ENCODE peak calls at places on chromosomes 5 and 9, in five cellular contexts. One of them, this sample, is unnamed.

GRCh38 chr5:115298811-115299210 is 2.4 kb upstream of the CCDC112 start:
- DNase-seq in HEK293T: no peak
- DNase-seq in HepG2: no peak
- DNase-seq in NT2/D1: no peak
- DNase-seq in GM12878: no peak
- DNase-seq in this sample: no peak

GRCh38 chr5:5341531-5342292 is 80.8 kb upstream of the ICE1 start:
- DNase-seq in HEK293T: no peak
- DNase-seq in HepG2: no peak
- DNase-seq in NT2/D1: no peak
- DNase-seq in GM12878: no peak
- DNase-seq in this sample: no peak

GRCh38 chr5:65213921-65214525 is 267.7 kb downstream of the ADAMTS6 start:
- DNase-seq in HEK293T: peak; percentile 47
- DNase-seq in HepG2: peak; percentile 41
- DNase-seq in NT2/D1: no peak
- DNase-seq in GM12878: no peak
- DNase-seq in this sample: no peak

GRCh38 chr5:56580864-56581263 is 234.5 kb upstream of the MAP3K1 start:
- DNase-seq in HEK293T: no peak
- DNase-seq in HepG2: no peak
- DNase-seq in NT2/D1: no peak
- DNase-seq in GM12878: no peak
- DNase-seq in this sample: no peak

GRCh38 chr5:141948812-141949211 is 9.2 kb downstream of the PCDH12 start:
- DNase-seq in HEK293T: no peak
- DNase-seq in HepG2: no peak
- DNase-seq in NT2/D1: no peak
- DNase-seq in GM12878: no peak
- DNase-seq in this sample: no peak

GRCh38 chr9:135587658-135588057 is 26.1 kb downstream of the PAEP start:
- DNase-seq in HEK293T: no peak
- DNase-seq in HepG2: no peak
- DNase-seq in NT2/D1: no peak
- DNase-seq in GM12878: no peak
- DNase-seq in this sample: peak; percentile 39

GRCh38 chr5:89037090-89037489 is 154.1 kb upstream of the MEF2C start:
- DNase-seq in HEK293T: no peak
- DNase-seq in HepG2: peak; percentile 2
- DNase-seq in NT2/D1: no peak
- DNase-seq in GM12878: no peak
- DNase-seq in this sample: no peak

GRCh38 chr5:149019562-149020140 is 43.2 kb downstream of the SH3TC2 start:
- DNase-seq in HEK293T: no peak
- DNase-seq in HepG2: no peak
- DNase-seq in NT2/D1: no peak
- DNase-seq in GM12878: no peak
- DNase-seq in this sample: no peak

GRCh38 chr9:19830796-19831195 is 42.0 kb upstream of the SLC24A2 start:
- DNase-seq in HEK293T: no peak
- DNase-seq in HepG2: no peak
- DNase-seq in NT2/D1: no peak
- DNase-seq in GM12878: no peak
- DNase-seq in this sample: no peak

GRCh38 chr5:58266402-58266801 is 193.5 kb downstream of the PLK2 start:
- DNase-seq in HEK293T: no peak
- DNase-seq in HepG2: no peak
- DNase-seq in NT2/D1: no peak
- DNase-seq in GM12878: no peak
- DNase-seq in this sample: no peak

GRCh38 chr9:95075700-95076099 is 241.8 kb downstream of the FANCC start:
- DNase-seq in HEK293T: no peak
- DNase-seq in HepG2: no peak
- DNase-seq in NT2/D1: no peak
- DNase-seq in GM12878: no peak
- DNase-seq in this sample: no peak

GRCh38 chr5:175378444-175379028 is 65.4 kb downstream of the DRD1 start:
- DNase-seq in HEK293T: peak; percentile 71
- DNase-seq in HepG2: no peak
- DNase-seq in NT2/D1: no peak
- DNase-seq in GM12878: no peak
- DNase-seq in this sample: no peak

GRCh38 chr5:52269395-52269794 is 518.3 kb upstream of the ITGA1 start:
- DNase-seq in HEK293T: no peak
- DNase-seq in HepG2: no peak
- DNase-seq in NT2/D1: no peak
- DNase-seq in GM12878: no peak
- DNase-seq in this sample: no peak

GRCh38 chr9:115531410-115532130 is 413.6 kb upstream of the TNC start:
- DNase-seq in HEK293T: no peak
- DNase-seq in HepG2: no peak
- DNase-seq in NT2/D1: no peak
- DNase-seq in GM12878: no peak
- DNase-seq in this sample: no peak

GRCh38 chr5:73437126-73438047 is 11.2 kb downstream of the FOXD1 start:
- DNase-seq in HEK293T: peak; percentile 77
- DNase-seq in HepG2: no peak
- DNase-seq in NT2/D1: no peak
- DNase-seq in GM12878: no peak
- DNase-seq in this sample: no peak

GRCh38 chr9:34562136-34562745 is 27.3 kb downstream of the CNTFR start:
- DNase-seq in HEK293T: peak; percentile 35
- DNase-seq in HepG2: no peak
- DNase-seq in NT2/D1: no peak
- DNase-seq in GM12878: no peak
- DNase-seq in this sample: no peak

GRCh38 chr9:98347642-98348041 is 92.2 kb upstream of the TBC1D2 start:
- DNase-seq in HEK293T: no peak
- DNase-seq in HepG2: no peak
- DNase-seq in NT2/D1: no peak
- DNase-seq in GM12878: no peak
- DNase-seq in this sample: no peak

GRCh38 chr9:117444466-117444865 is 29.6 kb upstream of the ASTN2 start:
- DNase-seq in HEK293T: no peak
- DNase-seq in HepG2: no peak
- DNase-seq in NT2/D1: no peak
- DNase-seq in GM12878: no peak
- DNase-seq in this sample: no peak

GRCh38 chr9:106019702-106020101 is 325.4 kb downstream of the TMEM38B start:
- DNase-seq in HEK293T: no peak
- DNase-seq in HepG2: no peak
- DNase-seq in NT2/D1: peak; percentile 91
- DNase-seq in GM12878: no peak
- DNase-seq in this sample: no peak

GRCh38 chr9:88390371-88390990 is 2.2 kb downstream of the SPIN1 start:
- DNase-seq in HEK293T: no peak
- DNase-seq in HepG2: no peak
- DNase-seq in NT2/D1: no peak
- DNase-seq in GM12878: no peak
- DNase-seq in this sample: no peak

GRCh38 chr5:180352116-180352975 is 790 bp downstream of the GFPT2 start:
- DNase-seq in HEK293T: peak; percentile 55
- DNase-seq in HepG2: no peak
- DNase-seq in NT2/D1: no peak
- DNase-seq in GM12878: no peak
- DNase-seq in this sample: no peak

GRCh38 chr9:35798658-35799366 is 7.4 kb downstream of the NPR2 start:
- DNase-seq in HEK293T: no peak
- DNase-seq in HepG2: peak; percentile 25
- DNase-seq in NT2/D1: no peak
- DNase-seq in GM12878: no peak
- DNase-seq in this sample: no peak

GRCh38 chr5:175847503-175847902 is 23.9 kb upstream of the CPLX2 start:
- DNase-seq in HEK293T: peak; percentile 46
- DNase-seq in HepG2: peak; percentile 35
- DNase-seq in NT2/D1: no peak
- DNase-seq in GM12878: no peak
- DNase-seq in this sample: no peak

GRCh38 chr5:81782811-81783210 is 31.9 kb upstream of the SSBP2 start:
- DNase-seq in HEK293T: no peak
- DNase-seq in HepG2: no peak
- DNase-seq in NT2/D1: no peak
- DNase-seq in GM12878: no peak
- DNase-seq in this sample: no peak

GRCh38 chr5:81785311-81785710 is 34.4 kb upstream of the SSBP2 start:
- DNase-seq in HEK293T: no peak
- DNase-seq in HepG2: no peak
- DNase-seq in NT2/D1: no peak
- DNase-seq in GM12878: no peak
- DNase-seq in this sample: no peak

GRCh38 chr5:81786509-81786908 is 35.6 kb upstream of the SSBP2 start:
- DNase-seq in HEK293T: no peak
- DNase-seq in HepG2: no peak
- DNase-seq in NT2/D1: no peak
- DNase-seq in GM12878: no peak
- DNase-seq in this sample: no peak

GRCh38 chr5:81779935-81780266 is 29.0 kb upstream of the SSBP2 start:
- DNase-seq in HEK293T: no peak
- DNase-seq in HepG2: no peak
- DNase-seq in NT2/D1: no peak
- DNase-seq in GM12878: no peak
- DNase-seq in this sample: no peak

GRCh38 chr5:81783401-81783800 is 32.5 kb upstream of the SSBP2 start:
- DNase-seq in HEK293T: no peak
- DNase-seq in HepG2: no peak
- DNase-seq in NT2/D1: no peak
- DNase-seq in GM12878: no peak
- DNase-seq in this sample: no peak
- TF ChIP-seq SUZ12 in HEK293T: no peak
- TF ChIP-seq SUZ12 in HepG2: no peak
- TF ChIP-seq SUZ12 in NT2/D1: no peak
- TF ChIP-seq SUZ12 in GM12878: no peak
- TF ChIP-seq SUZ12 in this sample: no peak

DNA sequence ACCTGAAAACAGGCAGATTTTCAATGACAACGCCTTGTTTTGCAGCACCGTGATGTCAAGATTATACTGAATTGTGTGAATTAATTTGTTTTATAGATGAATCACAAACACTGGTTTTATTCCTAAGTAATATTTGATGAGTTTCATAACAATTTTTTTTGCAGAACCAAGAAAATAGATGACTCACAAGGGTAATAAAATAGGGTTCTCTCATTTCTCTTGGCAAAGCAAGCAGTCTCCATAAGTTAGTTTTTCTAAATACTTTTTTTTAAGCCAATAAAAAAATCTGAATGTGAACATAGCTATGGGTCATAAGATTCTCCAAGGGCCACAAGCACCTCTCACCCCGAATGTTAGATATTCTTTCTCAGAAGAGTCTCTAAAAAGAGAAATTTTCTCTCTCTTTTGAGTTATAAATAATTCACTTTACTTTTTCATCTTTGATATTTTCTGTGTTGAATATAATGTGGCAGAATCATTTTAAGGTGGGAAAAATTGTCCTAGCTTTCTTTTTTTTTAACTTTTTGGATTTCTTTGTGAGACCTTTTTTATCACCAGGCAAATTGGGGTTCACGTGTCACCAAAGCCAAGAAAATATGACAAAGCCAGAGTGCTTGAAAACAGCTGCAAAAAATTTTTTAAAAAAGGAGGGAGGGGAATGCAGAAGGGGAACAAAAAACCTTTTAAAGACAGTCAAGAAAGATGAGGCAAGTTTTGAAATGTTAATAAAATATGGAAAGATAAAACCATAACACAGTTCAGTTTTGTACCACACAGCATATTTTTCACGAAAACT is 174.6 kb upstream of the DAPK1 start:
- DNase-seq in HEK293T: no peak
- DNase-seq in HepG2: no peak
- DNase-seq in NT2/D1: no peak
- DNase-seq in GM12878: no peak
- DNase-seq in this sample: no peak
- TF ChIP-seq SUZ12 in HEK293T: no peak
- TF ChIP-seq SUZ12 in HepG2: no peak
- TF ChIP-seq SUZ12 in NT2/D1: no peak
- TF ChIP-seq SUZ12 in GM12878: no peak
- TF ChIP-seq SUZ12 in this sample: no peak

GRCh38 chr9:99436636-99437035 is 214.6 kb downstream of the SEC61B start:
- DNase-seq in HEK293T: no peak
- DNase-seq in HepG2: no peak
- DNase-seq in NT2/D1: no peak
- DNase-seq in GM12878: no peak
- DNase-seq in this sample: no peak
- TF ChIP-seq SUZ12 in HEK293T: no peak
- TF ChIP-seq SUZ12 in HepG2: no peak
- TF ChIP-seq SUZ12 in NT2/D1: no peak
- TF ChIP-seq SUZ12 in GM12878: no peak
- TF ChIP-seq SUZ12 in this sample: no peak

GRCh38 chr9:131835132-131835910 is 95.4 kb upstream of the RAPGEF1 start:
- DNase-seq in HEK293T: no peak
- DNase-seq in HepG2: no peak
- DNase-seq in NT2/D1: no peak
- DNase-seq in GM12878: no peak
- DNase-seq in this sample: no peak
- TF ChIP-seq SUZ12 in HEK293T: no peak
- TF ChIP-seq SUZ12 in HepG2: no peak
- TF ChIP-seq SUZ12 in NT2/D1: no peak
- TF ChIP-seq SUZ12 in GM12878: no peak
- TF ChIP-seq SUZ12 in this sample: no peak